ENCODE peak calls at places on chromosome 6, in eight cellular contexts. Y is ACHN; Q is left colon; J is endothelial cell; E is endothelial cell of umbilical vein; L is GM20000; V is stimulated activated CD4-positive, alpha-beta T cell treated with anti-CD3 and anti-CD28 coated beads, Interleukin-4, amount 100 ng/mL, for 48 hours; G is ovary. X is an unnamed sample.

GRCh38 chr6:148760143-148760505 is 13.3 kb downstream of the UST start:
- DNase-seq in J (no peak), V (no peak), G (no peak), E (no peak), Y (no peak), Q (no peak), L (no peak), X (no peak)

GRCh38 chr6:56732517-56732916 is 89.8 kb upstream of the DST start:
- DNase-seq in G (no peak), Q (no peak), E (peak; percentile 59), Y (no peak), V (no peak), J (no peak), L (no peak), X (no peak)

GRCh38 chr6:141406761-141407160 is 726.0 kb upstream of the GJE1 start:
- DNase-seq in Y (no peak), Q (no peak), L (no peak), V (no peak), J (no peak), E (no peak), G (no peak), X (no peak)

GRCh38 chr6:158610319-158610968 is 34.1 kb downstream of the DYNLT1 start:
- DNase-seq in Q (no peak), Y (no peak), J (no peak), V (no peak), L (no peak), E (no peak), G (no peak), X (no peak)

GRCh38 chr6:54255881-54256280 is 52.4 kb upstream of the TINAG start:
- DNase-seq in Q (no peak), G (no peak), V (no peak), J (no peak), L (no peak), Y (no peak), E (peak; percentile 66), X (no peak)

GRCh38 chr6:1424306-1424927 is 35.0 kb downstream of the FOXF2 start:
- DNase-seq in V (peak; percentile 9), J (peak; percentile 68), L (peak; percentile 63), Y (peak; percentile 68), E (peak; percentile 45), G (no peak), Q (no peak), X (no peak)

GRCh38 chr6:111439169-111439568 is 43.8 kb downstream of the REV3L start:
- DNase-seq in V (no peak), G (no peak), E (no peak), J (no peak), Y (no peak), L (no peak), Q (no peak), X (no peak)

GRCh38 chr6:111871207-111871606 is 2.0 kb downstream of the FYN start:
- DNase-seq in J (no peak), G (no peak), L (peak; percentile 36), Q (no peak), Y (no peak), V (no peak), E (peak; percentile 45), X (no peak)

GRCh38 chr6:22081709-22082108 is 215.1 kb downstream of the PRL start:
- DNase-seq in J (no peak), Y (no peak), E (no peak), Q (no peak), V (no peak), L (peak; percentile 17), G (no peak), X (no peak)